ENCODE peak calls at places on chromosome 12, in six cellular contexts. S is fibroblast of pulmonary artery, P is fibroblast of lung, X is GM23338, W is NCI-H1092 treated with DMSO at 0.1 percent for 48 hours, G is LoVo. R is an unnamed sample.

GRCh38 chr12:6873094-6874006 is at the start of gene SPSB2:
- DNase-seq in S (peak), P (peak), X (peak), W (peak), G (peak), R (peak)

GRCh38 chr12:88715673-88716072 is 135.4 kb upstream of the KITLG start:
- DNase-seq in S (no peak), P (no peak), X (no peak), W (no peak), G (no peak), R (no peak)

GRCh38 chr12:42326466-42327226 is 679 bp downstream of the PPHLN1 start:
- DNase-seq in S (peak), P (peak), X (no peak), W (no peak), G (peak), R (peak)

GRCh38 chr12:64332938-64333337 is 57.6 kb downstream of the C12orf56 start:
- DNase-seq in S (no peak), P (no peak), X (no peak), W (no peak), G (no peak), R (no peak)

GRCh38 chr12:44875954-44876553 is at the start of gene NELL2:
- DNase-seq in S (peak), P (peak), X (peak), W (peak), G (peak), R (peak)

GRCh38 chr12:1836854-1837411 is 16.6 kb downstream of the LRTM2 start:
- DNase-seq in S (no peak), P (no peak), X (no peak), W (peak), G (no peak), R (no peak)

GRCh38 chr12:46468159-46468558 is 95.6 kb upstream of the SLC38A2 start:
- DNase-seq in S (peak), P (peak), X (no peak), W (no peak), G (no peak), R (peak)

GRCh38 chr12:57622293-57623245 is 10.4 kb downstream of the B4GALNT1 start:
- DNase-seq in S (no peak), P (no peak), X (no peak), W (no peak), G (no peak), R (no peak)

GRCh38 chr12:52735816-52736632 is 32.7 kb upstream of the KRT77 start:
- DNase-seq in S (no peak), P (no peak), X (no peak), W (no peak), G (no peak), R (no peak)

GRCh38 chr12:40942326-40942725 is 245.8 kb upstream of the PDZRN4 start:
- DNase-seq in S (peak), P (peak), X (peak), W (no peak), G (no peak), R (peak)

GRCh38 chr12:130557876-130558770 is 158.0 kb downstream of the RIMBP2 start:
- DNase-seq in S (no peak), P (no peak), X (no peak), W (peak), G (peak), R (no peak)

GRCh38 chr12:30926243-30927209 is at the start of gene TSPAN11:
- DNase-seq in S (peak), P (peak), X (peak), W (peak), G (no peak), R (peak)

GRCh38 chr12:115507951-115508722 is 769.4 kb downstream of the MED13L start:
- DNase-seq in S (no peak), P (no peak), X (peak), W (peak), G (no peak), R (no peak)

GRCh38 chr12:75564821-75565220 is 53.4 kb upstream of the KRR1 start:
- DNase-seq in S (no peak), P (peak), X (no peak), W (no peak), G (no peak), R (no peak)

GRCh38 chr12:51082561-51083139 is 746 bp downstream of the CSRNP2 start:
- DNase-seq in S (peak), P (peak), X (peak), W (peak), G (peak), R (peak)

GRCh38 chr12:119925269-119925668 is 48.1 kb upstream of the CIT start:
- DNase-seq in S (no peak), P (no peak), X (no peak), W (no peak), G (no peak), R (no peak)

GRCh38 chr12:64237382-64237781 is 15.3 kb upstream of the KICS2 start:
- DNase-seq in S (no peak), P (no peak), X (no peak), W (no peak), G (no peak), R (no peak)

GRCh38 chr12:125121095-125121494 is 55.9 kb downstream of the AACS start:
- DNase-seq in S (no peak), P (no peak), X (no peak), W (no peak), G (no peak), R (no peak)

GRCh38 chr12:115337693-115338543 is 653.9 kb upstream of the TBX3 start:
- DNase-seq in S (peak), P (peak), X (peak), W (no peak), G (peak), R (peak)

GRCh38 chr12:128069359-128069997 is 197.5 kb upstream of the TMEM132C start:
- DNase-seq in S (peak), P (peak), X (peak), W (peak), G (peak), R (peak)

R was measured in iris pigment epithelial cell.